ENCODE peak calls at places on chromosomes 3 and 15, in eight cellular contexts. Q is astrocyte of the spinal cord, N is GM23338, E is PC-3, R is fibroblast of pulmonary artery, P is NB4, B is AG10803, G is coronary artery. V is an unnamed sample.

GRCh38 chr15:48946840-48947187 is 16.9 kb downstream of the SHC4 start:
- DNase-seq in Q (no peak), N (no peak), E (no peak), R (no peak), P (no peak), B (no peak), G (no peak), V (no peak)

GRCh38 chr3:21745971-21746370 is 5.0 kb downstream of the ZNF385D start:
- DNase-seq in Q (peak; percentile 32), N (no peak), E (no peak), R (peak; percentile 25), P (no peak), B (peak; percentile 25), G (no peak), V (no peak)

GRCh38 chr15:99425666-99426301 is 140.0 kb upstream of the MEF2A start:
- DNase-seq in Q (no peak), N (no peak), E (no peak), R (peak; percentile 49), P (no peak), B (no peak), G (no peak), V (no peak)

GRCh38 chr3:61928020-61928419 is 366.6 kb downstream of the PTPRG start:
- DNase-seq in Q (peak; percentile 42), N (no peak), E (no peak), R (peak; percentile 9), P (no peak), B (peak; percentile 38), G (no peak), V (no peak)

GRCh38 chr3:62332017-62332416 is 41.3 kb downstream of the FEZF2 start:
- DNase-seq in Q (no peak), N (no peak), E (no peak), R (no peak), P (no peak), B (no peak), G (no peak), V (no peak)

GRCh38 chr3:94249491-94250079 is 186.7 kb downstream of the NSUN3 start:
- DNase-seq in Q (peak; percentile 61), N (peak; percentile 89), E (peak; percentile 81), R (peak; percentile 78), P (peak; percentile 65), B (peak; percentile 80), G (no peak), V (peak; percentile 88)

GRCh38 chr15:60590935-60591490 is 112.1 kb upstream of the ICE2 start:
- DNase-seq in Q (peak; percentile 26), N (peak; percentile 82), E (no peak), R (peak; percentile 36), P (peak; percentile 13), B (peak; percentile 52), G (peak; percentile 78), V (peak; percentile 92)

GRCh38 chr3:62548806-62549205 is 175.5 kb upstream of the FEZF2 start:
- DNase-seq in Q (no peak), N (no peak), E (no peak), R (no peak), P (no peak), B (no peak), G (no peak), V (no peak)

GRCh38 chr15:43081283-43081682 is 24.6 kb downstream of the UBR1 start:
- DNase-seq in Q (no peak), N (no peak), E (no peak), R (no peak), P (no peak), B (no peak), G (no peak), V (no peak)

GRCh38 chr3:27767000-27767399 is 44.9 kb upstream of the EOMES start:
- DNase-seq in Q (no peak), N (no peak), E (no peak), R (no peak), P (no peak), B (no peak), G (no peak), V (no peak)
- H3K4me3 ChIP-seq in Q (no peak overlapping the region), N (no peak overlapping the region), E (no peak overlapping the region), R (no peak overlapping the region), P (no peak overlapping the region), B (no peak overlapping the region), G (no peak overlapping the region), V (no peak overlapping the region)

DNA sequence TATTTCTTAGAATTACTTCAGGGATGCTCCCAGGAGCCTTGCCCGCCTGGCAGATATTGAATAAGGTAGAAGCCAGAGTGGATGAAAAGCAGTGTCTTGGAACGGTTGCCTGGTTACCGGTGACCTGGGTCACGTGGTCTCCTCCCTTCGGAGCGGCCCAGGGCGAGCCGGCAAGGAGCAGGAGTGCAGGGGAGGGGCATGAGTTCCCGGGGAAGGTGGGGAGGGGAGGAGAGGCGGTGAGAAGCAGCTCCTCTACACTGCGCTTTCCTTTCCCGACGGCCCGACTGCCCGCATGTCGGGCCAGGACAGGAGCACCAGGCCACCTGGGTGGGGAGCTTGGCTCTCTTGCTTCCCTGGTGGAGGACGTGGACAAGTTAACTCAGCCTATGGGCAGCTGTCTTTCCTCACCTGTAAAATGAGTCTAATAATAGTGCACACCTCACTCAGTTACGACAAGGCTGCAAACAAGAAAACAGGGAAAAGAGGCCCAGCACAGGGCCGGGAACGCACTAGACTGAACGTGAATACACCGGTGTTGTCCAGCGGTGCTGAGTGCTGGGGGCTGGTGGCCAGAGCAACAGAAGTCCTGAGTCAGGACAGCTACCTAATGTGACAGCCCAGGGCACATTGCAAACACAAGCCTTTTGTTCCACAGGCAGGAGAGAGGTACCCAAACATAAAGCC is 198.3 kb downstream of the ADAMTS9 start:
- DNase-seq in Q (no peak), N (peak; percentile 97), E (no peak), R (no peak), P (no peak), B (no peak), G (no peak), V (no peak)
- H3K4me3 ChIP-seq in Q (no peak overlapping the region), N (peak overlapping the region; percentile 45), E (no peak overlapping the region), R (no peak overlapping the region), P (no peak overlapping the region), B (no peak overlapping the region), G (no peak overlapping the region), V (no peak overlapping the region)

GRCh38 chr15:32721594-32721993 is 3.8 kb downstream of the GREM1 start:
- DNase-seq in Q (peak; percentile 30), N (no peak), E (no peak), R (no peak), P (no peak), B (peak; percentile 71), G (no peak), V (no peak)
- H3K4me3 ChIP-seq in Q (no peak overlapping the region), N (no peak overlapping the region), E (no peak overlapping the region), R (no peak overlapping the region), P (no peak overlapping the region), B (peak overlapping the region; percentile 94), G (no peak overlapping the region), V (no peak overlapping the region)

GRCh38 chr3:43995929-43996378 is 245.7 kb upstream of the TOPAZ1 start:
- DNase-seq in Q (no peak), N (peak; percentile 61), E (no peak), R (no peak), P (no peak), B (no peak), G (no peak), V (no peak)

GRCh38 chr3:43998374-43998840 is 243.3 kb upstream of the TOPAZ1 start:
- DNase-seq in Q (peak; percentile 24), N (peak; percentile 57), E (no peak), R (no peak), P (no peak), B (no peak), G (no peak), V (peak; percentile 84)

GRCh38 chr3:43998841-43999805 is 242.6 kb upstream of the TOPAZ1 start:
- DNase-seq in Q (peak; percentile 84), N (peak; percentile 89), E (no peak), R (peak; percentile 18), P (no peak), B (peak; percentile 70), G (no peak), V (no peak)

GRCh38 chr3:43996379-43997301 is 245.0 kb upstream of the TOPAZ1 start:
- DNase-seq in Q (peak; percentile 63), N (peak; percentile 76), E (no peak), R (peak; percentile 16), P (peak; percentile 11), B (peak; percentile 51), G (no peak), V (no peak)

GRCh38 chr3:43997788-43998373 is 243.8 kb upstream of the TOPAZ1 start:
- DNase-seq in Q (peak; percentile 20), N (peak; percentile 59), E (no peak), R (no peak), P (no peak), B (peak; percentile 9), G (no peak), V (peak; percentile 81)
- H3K4me3 ChIP-seq in Q (peak overlapping the region; percentile 77), N (peak overlapping the region; percentile 91), E (no peak overlapping the region), R (no peak overlapping the region), P (no peak overlapping the region), B (peak overlapping the region; percentile 83), G (peak overlapping the region; percentile 74), V (no peak overlapping the region)

DNA sequence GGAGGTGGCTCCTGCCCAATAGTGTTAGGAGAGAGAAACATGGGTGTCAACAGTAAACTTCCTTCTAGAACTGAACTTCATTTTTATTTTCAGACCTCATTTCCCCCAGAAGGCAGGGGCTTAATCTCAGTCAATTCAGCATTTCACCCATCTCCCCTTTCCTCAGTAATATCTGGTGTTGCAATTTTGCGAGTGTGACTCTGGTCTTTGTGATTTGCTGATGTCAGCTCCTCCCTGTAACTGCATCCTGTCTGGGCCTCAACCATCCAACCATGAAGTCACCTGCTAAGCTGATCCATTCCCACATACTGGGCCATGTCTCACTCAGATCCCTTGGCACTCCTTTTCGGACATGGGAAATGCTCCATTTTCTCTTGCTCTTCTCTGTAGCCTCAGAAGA is 24.4 kb downstream of the CCR4 start:
- DNase-seq in Q (no peak), N (no peak), E (no peak), R (no peak), P (peak; percentile 18), B (no peak), G (no peak), V (no peak)
- H3K4me3 ChIP-seq in Q (no peak overlapping the region), N (no peak overlapping the region), E (no peak overlapping the region), R (no peak overlapping the region), P (no peak overlapping the region), B (no peak overlapping the region), G (no peak overlapping the region), V (no peak overlapping the region)

DNA sequence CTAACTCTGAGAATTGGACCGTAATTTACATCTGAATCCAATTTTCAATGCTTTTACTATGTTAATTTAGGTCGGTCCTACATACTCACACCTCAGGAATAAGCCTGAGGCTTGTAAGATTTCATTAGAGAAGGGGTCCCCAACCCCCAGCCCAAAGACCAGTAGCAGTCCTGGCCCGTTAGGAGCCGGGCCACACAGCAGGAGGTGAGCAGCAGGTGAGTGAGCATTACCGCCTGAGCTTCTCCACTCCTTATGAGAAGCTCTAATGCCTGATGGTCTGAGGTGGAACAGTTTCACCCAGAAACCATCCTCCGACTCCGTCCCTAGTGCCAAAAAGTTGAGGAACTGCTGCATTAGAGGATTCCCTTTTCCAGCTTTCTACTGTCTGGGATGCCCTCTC is 757.3 kb downstream of the SI start:
- DNase-seq in Q (no peak), N (no peak), E (no peak), R (no peak), P (no peak), B (no peak), G (no peak), V (no peak)
- H3K4me3 ChIP-seq in Q (no peak overlapping the region), N (no peak overlapping the region), E (no peak overlapping the region), R (no peak overlapping the region), P (no peak overlapping the region), B (no peak overlapping the region), G (no peak overlapping the region), V (no peak overlapping the region)

GRCh38 chr3:19888428-19889152 is 45.4 kb downstream of the EFHB start:
- DNase-seq in Q (peak; percentile 20), N (no peak), E (peak; percentile 15), R (no peak), P (no peak), B (no peak), G (no peak), V (no peak)
- H3K4me3 ChIP-seq in Q (no peak overlapping the region), N (no peak overlapping the region), E (peak overlapping the region; percentile 41), R (peak overlapping the region; percentile 37), P (no peak overlapping the region), B (peak overlapping the region; percentile 21), G (peak overlapping the region; percentile 43), V (no peak overlapping the region)

V was measured in lower leg skin.